ENCODE peak calls at places on chromosomes 6 and 20, in five cellular contexts. Y is B cell, M is Ammon's horn, D is HepG2, A is AML-193. V is an unnamed sample.

GRCh38 chr20:43969501-43969900 is 54.8 kb downstream of the TOX2 start:
- DNase-seq in Y (no peak), M (no peak), D (no peak), A (no peak), V (no peak)

GRCh38 chr20:60123652-60124051 is 165.4 kb downstream of the CDH26 start:
- DNase-seq in Y (no peak), M (no peak), D (no peak), A (no peak), V (no peak)

GRCh38 chr20:22490287-22491187 is 93.8 kb downstream of the FOXA2 start:
- DNase-seq in Y (no peak), M (no peak), D (peak), A (no peak), V (no peak)

GRCh38 chr6:45445749-45446454 is 68.2 kb upstream of the SUPT3H start:
- DNase-seq in Y (no peak), M (peak), D (peak), A (peak), V (peak)

GRCh38 chr20:34528921-34529297 is 12.7 kb downstream of the DYNLRB1 start:
- DNase-seq in Y (no peak), M (peak), D (no peak), A (no peak), V (no peak)

GRCh38 chr6:33454009-33454946 is at the start of gene ZBTB9:
- DNase-seq in Y (peak), M (peak), D (peak), A (peak), V (peak)

GRCh38 chr6:13383280-13384163 is 55.2 kb upstream of the TBC1D7 start:
- DNase-seq in Y (peak), M (no peak), D (peak), A (peak), V (no peak)

GRCh38 chr6:57421503-57421902 is 104.1 kb downstream of the PRIM2 start:
- DNase-seq in Y (no peak), M (no peak), D (no peak), A (no peak), V (no peak)

GRCh38 chr20:63698739-63699465 is 2.5 kb downstream of the TNFRSF6B start:
- DNase-seq in Y (peak), M (no peak), D (no peak), A (no peak), V (peak)

V was measured in H54.